ENCODE peak calls at places on chromosomes 1 and 21, in four cellular contexts. Z is PC-3, W is AG09309, O is WTC11. G is an unnamed sample.

GRCh38 chr1:39354572-39354971 is 136.9 kb upstream of the BMP8A start:
- DNase-seq in Z (peak), W (no peak), O (no peak), G (no peak)

GRCh38 chr1:150281758-150282557 is at the start of gene CIART:
- DNase-seq in W (peak), Z (peak), O (peak), G (peak)

GRCh38 chr1:220363196-220363831 is 91.1 kb upstream of the RAB3GAP2 start:
- DNase-seq in Z (peak), W (no peak), O (no peak), G (no peak)

GRCh38 chr21:38319781-38320180 is 63.0 kb downstream of the KCNJ15 start:
- DNase-seq in W (no peak), Z (no peak), O (no peak), G (no peak)

GRCh38 chr1:154198756-154199562 is 7.1 kb upstream of the TPM3 start:
- DNase-seq in O (peak), Z (peak), W (no peak), G (peak)

GRCh38 chr1:47578026-47578861 is 140.4 kb downstream of the FOXD2 start:
- DNase-seq in O (no peak), Z (peak), W (no peak), G (no peak)

GRCh38 chr1:223628233-223628632 is 37.3 kb downstream of the CAPN8 start:
- DNase-seq in W (peak), Z (peak), O (peak), G (peak)

GRCh38 chr1:230572121-230573083 is 69.9 kb upstream of the COG2 start:
- DNase-seq in O (no peak), W (no peak), Z (no peak), G (no peak)

GRCh38 chr1:212157252-212157651 is 121.7 kb downstream of the DTL start:
- DNase-seq in O (no peak), Z (peak), W (no peak), G (no peak)

GRCh38 chr1:113652773-113653172 is 106.5 kb downstream of the PHTF1 start:
- DNase-seq in Z (peak), O (no peak), W (no peak), G (no peak)

GRCh38 chr1:218156602-218157001 is 128.5 kb upstream of the RRP15 start:
- DNase-seq in W (no peak), Z (no peak), O (peak), G (peak)

GRCh38 chr1:204640578-204640977 is 45.0 kb downstream of the LRRN2 start:
- DNase-seq in W (no peak), O (no peak), Z (no peak), G (no peak)

DNA sequence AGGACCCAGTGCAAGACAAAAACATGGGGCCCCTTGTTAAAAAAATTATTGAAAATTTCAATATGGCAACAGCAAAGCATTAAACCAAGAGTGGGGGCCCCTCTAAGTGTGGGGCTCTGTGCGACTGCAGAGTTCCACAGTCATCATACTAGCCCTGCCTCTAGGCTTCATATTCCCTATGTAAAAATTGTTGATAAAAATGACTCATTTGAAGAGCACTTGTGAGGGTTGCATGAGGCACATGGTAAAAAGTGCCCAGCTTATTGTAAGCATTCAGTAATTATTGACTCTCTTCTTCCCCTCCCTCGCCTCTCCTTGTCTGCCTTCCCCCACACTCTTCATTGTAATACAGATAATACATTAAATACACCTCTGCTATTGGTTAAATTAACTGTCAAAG is 86.7 kb upstream of the PTBP2 start:
- DNase-seq in Z (peak), W (no peak), O (no peak), G (no peak)
- TF ChIP-seq CTCF in Z (no peak), W (no peak), O (no peak), G (no peak)

GRCh38 chr1:226825746-226826100 is 44.7 kb upstream of the PSEN2 start:
- DNase-seq in W (no peak), Z (no peak), O (no peak), G (no peak)
- TF ChIP-seq CTCF in W (no peak), Z (no peak), O (no peak), G (no peak)

GRCh38 chr1:31521761-31522555 is 54.4 kb upstream of the TINAGL1 start:
- DNase-seq in Z (no peak), W (no peak), O (no peak), G (no peak)

GRCh38 chr1:31515061-31515775 is 61.1 kb upstream of the TINAGL1 start:
- DNase-seq in O (no peak), W (no peak), Z (no peak), G (no peak)

GRCh38 chr1:31515936-31516335 is 60.4 kb upstream of the TINAGL1 start:
- DNase-seq in O (no peak), Z (no peak), W (no peak), G (no peak)

GRCh38 chr1:31514117-31514516 is 62.2 kb upstream of the TINAGL1 start:
- DNase-seq in O (no peak), W (no peak), Z (no peak), G (no peak)

GRCh38 chr1:31517301-31517700 is 59.0 kb upstream of the TINAGL1 start:
- DNase-seq in Z (no peak), W (no peak), O (peak), G (no peak)
- TF ChIP-seq CTCF in Z (no peak), W (no peak), O (no peak), G (no peak)

DNA sequence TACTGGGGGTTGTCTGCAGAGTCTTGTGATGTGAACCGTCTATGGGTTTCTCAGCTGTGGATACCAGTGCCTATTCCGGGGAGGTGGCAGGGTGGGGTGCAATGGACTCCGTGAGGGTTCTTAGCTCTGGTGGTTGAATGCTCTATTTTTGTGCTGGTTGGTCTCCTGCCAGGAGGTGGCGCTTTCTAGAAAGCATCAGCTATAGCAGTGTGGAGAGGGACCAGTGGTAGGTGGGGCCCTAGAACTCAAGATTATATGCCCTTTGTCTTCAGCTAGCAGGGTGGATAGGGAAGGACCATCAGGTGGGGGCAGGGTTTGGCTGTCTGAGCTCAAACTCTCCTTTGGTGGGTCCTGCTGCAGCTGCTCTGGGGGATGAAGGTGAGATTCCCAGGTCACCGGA is 127.3 kb upstream of the PLD5 start:
- DNase-seq in O (peak), W (no peak), Z (peak), G (no peak)
- TF ChIP-seq CTCF in O (peak), W (no peak), Z (peak), G (peak)

DNA sequence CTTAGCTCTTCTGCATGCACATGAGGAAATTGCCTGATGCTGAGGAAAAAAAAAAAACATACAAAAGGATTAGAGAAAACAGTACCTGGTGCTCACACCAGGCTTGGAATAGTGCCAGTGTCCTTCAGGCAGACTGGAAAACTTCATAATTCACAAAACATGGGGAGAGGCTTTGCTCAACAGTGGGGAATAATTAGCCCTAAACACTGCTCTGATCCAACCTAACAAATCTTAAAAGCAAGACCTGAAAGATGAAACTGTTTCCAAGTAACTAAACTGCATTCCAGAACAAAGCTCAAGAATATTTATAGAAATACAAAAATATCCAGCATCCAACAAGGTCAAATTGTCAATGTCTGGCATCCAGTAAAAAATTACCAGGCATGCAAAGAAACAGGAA is 124.8 kb downstream of the AK5 start:
- DNase-seq in Z (peak), O (no peak), W (no peak), G (no peak)
- TF ChIP-seq CTCF in Z (no peak), O (no peak), W (no peak), G (no peak)

GRCh38 chr1:226083303-226084101 is 21.0 kb downstream of the H3-3A start:
- DNase-seq in W (no peak), Z (peak), O (peak), G (peak)
- TF ChIP-seq CTCF in W (no peak), Z (no peak), O (no peak), G (no peak)